ENCODE peak calls at places on chromosomes 4 and X, in eight cellular contexts. One of them, this sample, is unnamed.

GRCh38 chrX:129726307-129727111 is 12.3 kb upstream of the XPNPEP2 start:
- DNase-seq in GM23248: peak; percentile 73
- DNase-seq in uterus: peak; percentile 42
- DNase-seq in CD8-positive, alpha-beta T cell: no peak
- DNase-seq in neuronal stem cell: peak; percentile 47
- DNase-seq in WERI-Rb-1: peak; percentile 48
- DNase-seq in thyroid gland: peak; percentile 59
- DNase-seq in HepG2: peak; percentile 21
- DNase-seq in this sample: peak; percentile 32

GRCh38 chr4:122822466-122822865 is 4.2 kb upstream of the FGF2 start:
- DNase-seq in CD8-positive, alpha-beta T cell: no peak
- DNase-seq in GM23248: no peak
- DNase-seq in neuronal stem cell: no peak
- DNase-seq in uterus: no peak
- DNase-seq in WERI-Rb-1: no peak
- DNase-seq in thyroid gland: no peak
- DNase-seq in HepG2: no peak
- DNase-seq in this sample: no peak

GRCh38 chr4:72418458-72418857 is 150.6 kb downstream of the ADAMTS3 start:
- DNase-seq in neuronal stem cell: no peak
- DNase-seq in CD8-positive, alpha-beta T cell: no peak
- DNase-seq in thyroid gland: peak; percentile 50
- DNase-seq in uterus: peak; percentile 26
- DNase-seq in WERI-Rb-1: no peak
- DNase-seq in HepG2: no peak
- DNase-seq in GM23248: peak; percentile 66
- DNase-seq in this sample: no peak

GRCh38 chrX:79556750-79557149 is 189.6 kb upstream of the ITM2A start:
- DNase-seq in thyroid gland: no peak
- DNase-seq in GM23248: no peak
- DNase-seq in uterus: no peak
- DNase-seq in HepG2: no peak
- DNase-seq in neuronal stem cell: no peak
- DNase-seq in WERI-Rb-1: no peak
- DNase-seq in CD8-positive, alpha-beta T cell: no peak
- DNase-seq in this sample: no peak

GRCh38 chr4:152926959-152927358 is 9.2 kb upstream of the FHDC1 start:
- DNase-seq in uterus: no peak
- DNase-seq in thyroid gland: no peak
- DNase-seq in CD8-positive, alpha-beta T cell: no peak
- DNase-seq in WERI-Rb-1: no peak
- DNase-seq in GM23248: no peak
- DNase-seq in neuronal stem cell: no peak
- DNase-seq in HepG2: no peak
- DNase-seq in this sample: no peak

GRCh38 chr4:118340109-118340508 is 12.7 kb downstream of the PRSS12 start:
- DNase-seq in GM23248: peak; percentile 24
- DNase-seq in thyroid gland: no peak
- DNase-seq in neuronal stem cell: no peak
- DNase-seq in CD8-positive, alpha-beta T cell: no peak
- DNase-seq in WERI-Rb-1: no peak
- DNase-seq in uterus: no peak
- DNase-seq in HepG2: no peak
- DNase-seq in this sample: peak; percentile 71

GRCh38 chrX:10582215-10582733 is 38.1 kb downstream of the MID1 start:
- DNase-seq in neuronal stem cell: no peak
- DNase-seq in GM23248: peak; percentile 31
- DNase-seq in thyroid gland: no peak
- DNase-seq in HepG2: no peak
- DNase-seq in uterus: no peak
- DNase-seq in WERI-Rb-1: no peak
- DNase-seq in CD8-positive, alpha-beta T cell: no peak
- DNase-seq in this sample: no peak

GRCh38 chrX:129659137-129659536 is 4.4 kb upstream of the APLN start:
- DNase-seq in GM23248: peak; percentile 25
- DNase-seq in neuronal stem cell: no peak
- DNase-seq in HepG2: no peak
- DNase-seq in CD8-positive, alpha-beta T cell: no peak
- DNase-seq in thyroid gland: no peak
- DNase-seq in uterus: no peak
- DNase-seq in WERI-Rb-1: no peak
- DNase-seq in this sample: no peak

GRCh38 chr4:112857461-112857860 is 192.0 kb upstream of the ANK2 start:
- DNase-seq in HepG2: no peak
- DNase-seq in uterus: peak; percentile 67
- DNase-seq in GM23248: peak; percentile 94
- DNase-seq in neuronal stem cell: no peak
- DNase-seq in thyroid gland: no peak
- DNase-seq in WERI-Rb-1: no peak
- DNase-seq in CD8-positive, alpha-beta T cell: no peak
- DNase-seq in this sample: no peak

GRCh38 chrX:670596-670995 is 40.0 kb downstream of the SHOX start:
- DNase-seq in thyroid gland: no peak
- DNase-seq in uterus: no peak
- DNase-seq in GM23248: no peak
- DNase-seq in CD8-positive, alpha-beta T cell: no peak
- DNase-seq in WERI-Rb-1: no peak
- DNase-seq in neuronal stem cell: no peak
- DNase-seq in HepG2: no peak
- DNase-seq in this sample: no peak

GRCh38 chr4:54482529-54482961 is 175.2 kb upstream of the KIT start:
- DNase-seq in HepG2: no peak
- DNase-seq in WERI-Rb-1: no peak
- DNase-seq in thyroid gland: no peak
- DNase-seq in uterus: no peak
- DNase-seq in neuronal stem cell: no peak
- DNase-seq in CD8-positive, alpha-beta T cell: no peak
- DNase-seq in GM23248: peak; percentile 66
- DNase-seq in this sample: no peak

GRCh38 chr4:110869862-110870577 is 247.1 kb upstream of the PITX2 start:
- DNase-seq in thyroid gland: no peak
- DNase-seq in uterus: no peak
- DNase-seq in neuronal stem cell: no peak
- DNase-seq in GM23248: peak; percentile 58
- DNase-seq in WERI-Rb-1: no peak
- DNase-seq in HepG2: no peak
- DNase-seq in CD8-positive, alpha-beta T cell: no peak
- DNase-seq in this sample: no peak

GRCh38 chrX:49163555-49164419 is 1.2 kb downstream of the MAGIX start:
- DNase-seq in thyroid gland: peak; percentile 84
- DNase-seq in CD8-positive, alpha-beta T cell: no peak
- DNase-seq in WERI-Rb-1: peak; percentile 82
- DNase-seq in uterus: peak; percentile 89
- DNase-seq in GM23248: peak; percentile 81
- DNase-seq in neuronal stem cell: peak; percentile 71
- DNase-seq in HepG2: peak; percentile 53
- DNase-seq in this sample: peak; percentile 98

GRCh38 chr4:74623041-74623440 is 171.3 kb downstream of the BTC start:
- DNase-seq in HepG2: peak; percentile 66
- DNase-seq in neuronal stem cell: peak; percentile 8
- DNase-seq in GM23248: peak; percentile 51
- DNase-seq in uterus: no peak
- DNase-seq in CD8-positive, alpha-beta T cell: no peak
- DNase-seq in WERI-Rb-1: peak; percentile 29
- DNase-seq in thyroid gland: no peak
- DNase-seq in this sample: peak; percentile 9

GRCh38 chrX:25007059-25008053 is 8.4 kb downstream of the ARX start:
- DNase-seq in CD8-positive, alpha-beta T cell: no peak
- DNase-seq in uterus: no peak
- DNase-seq in GM23248: no peak
- DNase-seq in thyroid gland: no peak
- DNase-seq in WERI-Rb-1: no peak
- DNase-seq in HepG2: no peak
- DNase-seq in neuronal stem cell: no peak
- DNase-seq in this sample: no peak

GRCh38 chrX:17361620-17362019 is 13.4 kb upstream of the NHS start:
- DNase-seq in GM23248: no peak
- DNase-seq in HepG2: peak; percentile 19
- DNase-seq in neuronal stem cell: no peak
- DNase-seq in uterus: no peak
- DNase-seq in thyroid gland: peak; percentile 12
- DNase-seq in CD8-positive, alpha-beta T cell: no peak
- DNase-seq in WERI-Rb-1: peak; percentile 49
- DNase-seq in this sample: peak; percentile 82

DNA sequence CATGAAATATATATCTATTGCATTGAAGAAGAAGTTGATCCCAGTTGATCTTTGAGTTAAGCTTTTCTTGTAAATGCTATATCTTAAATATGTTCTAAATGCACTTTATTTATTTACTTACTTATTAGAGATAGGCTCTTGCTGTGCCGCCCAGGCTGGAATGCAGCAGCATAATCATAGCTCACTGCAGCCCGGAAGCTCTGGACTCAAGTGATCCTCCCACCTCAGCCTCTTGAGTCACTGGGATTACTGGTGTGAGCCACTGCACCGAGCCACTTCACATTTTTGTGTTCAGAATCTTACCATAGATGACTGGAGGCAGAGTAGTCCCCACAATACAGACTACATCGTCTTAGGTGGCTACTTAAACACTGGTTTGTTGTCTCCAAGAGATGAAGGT is 324.3 kb upstream of the SLIT2 start:
- DNase-seq in HepG2: no peak
- DNase-seq in uterus: no peak
- DNase-seq in thyroid gland: peak; percentile 40
- DNase-seq in neuronal stem cell: no peak
- DNase-seq in WERI-Rb-1: no peak
- DNase-seq in GM23248: peak; percentile 42
- DNase-seq in CD8-positive, alpha-beta T cell: no peak
- DNase-seq in this sample: no peak
- H3K9me3 ChIP-seq in HepG2: peaks cover 94% of the 10 kb centered on the region
- H3K9me3 ChIP-seq in uterus: no peaks in the 10 kb centered on the region
- H3K9me3 ChIP-seq in thyroid gland: no peaks in the 10 kb centered on the region
- H3K9me3 ChIP-seq in neuronal stem cell: no peaks in the 10 kb centered on the region
- H3K9me3 ChIP-seq in WERI-Rb-1: no peaks in the 10 kb centered on the region
- H3K9me3 ChIP-seq in GM23248: no peaks in the 10 kb centered on the region
- H3K9me3 ChIP-seq in CD8-positive, alpha-beta T cell: no peaks in the 10 kb centered on the region
- H3K9me3 ChIP-seq in this sample: no peaks in the 10 kb centered on the region

DNA sequence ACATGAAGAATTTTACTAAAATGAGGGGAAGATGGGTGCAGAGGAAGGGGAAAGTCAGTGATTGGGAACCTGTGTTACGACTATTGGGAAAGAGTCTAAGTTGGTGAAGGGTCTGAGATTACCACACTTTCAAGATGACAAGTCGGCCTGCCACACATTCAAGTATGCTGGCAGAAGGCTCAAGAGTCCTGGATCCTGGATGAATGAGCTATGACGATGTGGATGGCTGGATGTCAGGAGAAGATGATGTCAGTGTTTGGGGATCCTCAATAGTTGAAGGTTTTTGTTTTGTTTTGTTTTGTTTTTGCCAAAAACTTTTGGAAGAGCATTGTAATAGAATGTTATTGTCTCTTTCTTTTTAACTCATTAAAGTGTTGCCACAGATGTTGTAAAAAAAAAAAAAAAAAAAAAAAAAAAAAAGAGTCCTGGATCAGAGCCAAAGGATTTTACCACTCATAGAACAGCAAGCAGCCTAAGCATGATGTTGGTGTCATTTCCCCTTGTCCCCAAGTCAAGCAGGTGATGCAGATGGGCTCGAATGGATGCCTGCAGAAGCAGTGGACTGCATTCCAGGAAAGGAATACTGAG is 120.6 kb downstream of the REELD1 start:
- DNase-seq in uterus: no peak
- DNase-seq in CD8-positive, alpha-beta T cell: no peak
- DNase-seq in HepG2: no peak
- DNase-seq in neuronal stem cell: no peak
- DNase-seq in thyroid gland: no peak
- DNase-seq in GM23248: peak; percentile 59
- DNase-seq in WERI-Rb-1: no peak
- DNase-seq in this sample: no peak
- H3K4me3 ChIP-seq in uterus: no peak overlapping the region
- H3K4me3 ChIP-seq in CD8-positive, alpha-beta T cell: no peak overlapping the region
- H3K4me3 ChIP-seq in HepG2: no peak overlapping the region
- H3K4me3 ChIP-seq in neuronal stem cell: no peak overlapping the region
- H3K4me3 ChIP-seq in thyroid gland: no peak overlapping the region
- H3K4me3 ChIP-seq in GM23248: no peak overlapping the region
- H3K4me3 ChIP-seq in WERI-Rb-1: no peak overlapping the region
- H3K4me3 ChIP-seq in this sample: no peak overlapping the region

GRCh38 chr4:61427818-61428495 is 227.8 kb downstream of the ADGRL3 start:
- DNase-seq in neuronal stem cell: no peak
- DNase-seq in GM23248: no peak
- DNase-seq in thyroid gland: no peak
- DNase-seq in CD8-positive, alpha-beta T cell: no peak
- DNase-seq in HepG2: no peak
- DNase-seq in WERI-Rb-1: no peak
- DNase-seq in uterus: no peak
- DNase-seq in this sample: no peak

GRCh38 chr4:61428950-61429349 is 228.8 kb downstream of the ADGRL3 start:
- DNase-seq in uterus: no peak
- DNase-seq in CD8-positive, alpha-beta T cell: no peak
- DNase-seq in WERI-Rb-1: no peak
- DNase-seq in GM23248: no peak
- DNase-seq in thyroid gland: no peak
- DNase-seq in neuronal stem cell: no peak
- DNase-seq in HepG2: no peak
- DNase-seq in this sample: no peak

GRCh38 chr4:61427099-61427817 is 227.1 kb downstream of the ADGRL3 start:
- DNase-seq in CD8-positive, alpha-beta T cell: no peak
- DNase-seq in WERI-Rb-1: no peak
- DNase-seq in thyroid gland: no peak
- DNase-seq in GM23248: no peak
- DNase-seq in neuronal stem cell: no peak
- DNase-seq in uterus: no peak
- DNase-seq in HepG2: no peak
- DNase-seq in this sample: no peak

GRCh38 chr4:61426229-61426628 is 226.1 kb downstream of the ADGRL3 start:
- DNase-seq in neuronal stem cell: no peak
- DNase-seq in uterus: no peak
- DNase-seq in WERI-Rb-1: no peak
- DNase-seq in CD8-positive, alpha-beta T cell: no peak
- DNase-seq in HepG2: no peak
- DNase-seq in thyroid gland: no peak
- DNase-seq in GM23248: no peak
- DNase-seq in this sample: no peak

GRCh38 chr4:61425315-61425714 is 225.2 kb downstream of the ADGRL3 start:
- DNase-seq in GM23248: no peak
- DNase-seq in HepG2: no peak
- DNase-seq in thyroid gland: no peak
- DNase-seq in neuronal stem cell: no peak
- DNase-seq in CD8-positive, alpha-beta T cell: no peak
- DNase-seq in WERI-Rb-1: no peak
- DNase-seq in uterus: no peak
- DNase-seq in this sample: no peak
- H3K9me3 ChIP-seq in GM23248: no peaks in the 10 kb centered on the region
- H3K9me3 ChIP-seq in HepG2: peaks cover 10% of the 10 kb centered on the region
- H3K9me3 ChIP-seq in thyroid gland: no peaks in the 10 kb centered on the region
- H3K9me3 ChIP-seq in neuronal stem cell: peaks cover 19% of the 10 kb centered on the region
- H3K9me3 ChIP-seq in CD8-positive, alpha-beta T cell: no peaks in the 10 kb centered on the region
- H3K9me3 ChIP-seq in WERI-Rb-1: no peaks in the 10 kb centered on the region
- H3K9me3 ChIP-seq in uterus: no peaks in the 10 kb centered on the region
- H3K9me3 ChIP-seq in this sample: no peaks in the 10 kb centered on the region

DNA sequence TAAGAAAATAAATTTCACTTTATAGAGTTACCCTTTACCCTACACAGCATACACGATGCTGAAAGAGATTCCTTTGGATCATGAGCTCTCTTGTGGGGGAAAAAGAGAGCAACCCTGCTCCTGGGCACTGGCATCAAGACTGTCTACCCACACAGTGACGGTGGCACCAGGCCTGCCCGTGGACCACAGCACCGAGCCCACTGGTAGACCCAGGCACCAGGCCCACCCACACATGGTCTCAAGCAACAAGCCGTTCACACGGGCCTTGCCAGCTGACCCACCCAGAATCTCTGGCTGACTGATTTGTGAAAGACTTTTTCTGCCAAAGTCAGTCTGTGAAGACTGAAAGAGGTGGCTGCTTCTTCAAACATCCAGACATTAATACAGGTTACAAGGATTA is 6.7 kb downstream of the CFI start:
- DNase-seq in HepG2: no peak
- DNase-seq in uterus: no peak
- DNase-seq in neuronal stem cell: no peak
- DNase-seq in GM23248: no peak
- DNase-seq in thyroid gland: no peak
- DNase-seq in WERI-Rb-1: no peak
- DNase-seq in CD8-positive, alpha-beta T cell: no peak
- DNase-seq in this sample: no peak
- H3K4me3 ChIP-seq in HepG2: no peak overlapping the region
- H3K4me3 ChIP-seq in uterus: no peak overlapping the region
- H3K4me3 ChIP-seq in neuronal stem cell: peak overlapping the region; percentile 16
- H3K4me3 ChIP-seq in GM23248: no peak overlapping the region
- H3K4me3 ChIP-seq in thyroid gland: no peak overlapping the region
- H3K4me3 ChIP-seq in WERI-Rb-1: no peak overlapping the region
- H3K4me3 ChIP-seq in CD8-positive, alpha-beta T cell: no peak overlapping the region
- H3K4me3 ChIP-seq in this sample: no peak overlapping the region